ENCODE peak calls at places on chromosomes 2 and 18, in nine cellular contexts. U is fibroblast of the aortic adventitia, E is endothelial cell, G is neural progenitor cell, J is neural crest cell, D is GM06990, K is fibroblast of mammary gland, V is lung, W is cardiac fibroblast. X is an unnamed sample.

GRCh38 chr2:224966663-224967062 is 75.6 kb downstream of the DOCK10 start:
- DNase-seq in U (no peak), E (no peak), G (no peak), J (no peak), D (no peak), K (no peak), V (no peak), W (no peak), X (no peak)

GRCh38 chr2:54577035-54577434 is 120.9 kb downstream of the SPTBN1 start:
- DNase-seq in U (peak; percentile 24), E (no peak), G (no peak), J (no peak), D (no peak), K (no peak), V (no peak), W (no peak), X (no peak)

GRCh38 chr2:196702641-196703040 is 63.1 kb downstream of the CCDC150 start:
- DNase-seq in U (peak; percentile 91), E (no peak), G (no peak), J (no peak), D (no peak), K (peak; percentile 93), V (no peak), W (peak; percentile 71), X (no peak)

GRCh38 chr2:135745545-135745944 is 3.9 kb downstream of the UBXN4 start:
- DNase-seq in U (peak; percentile 51), E (no peak), G (no peak), J (no peak), D (no peak), K (peak; percentile 76), V (no peak), W (peak; percentile 77), X (no peak)

GRCh38 chr2:134668821-134669220 is 50.0 kb downstream of the TMEM163 start:
- DNase-seq in U (no peak), E (no peak), G (no peak), J (no peak), D (no peak), K (no peak), V (peak; percentile 52), W (no peak), X (no peak)

GRCh38 chr18:45687617-45688016 is 36.4 kb upstream of the SLC14A1 start:
- DNase-seq in U (no peak), E (no peak), G (no peak), J (no peak), D (peak; percentile 60), K (no peak), V (no peak), W (no peak), X (no peak)

GRCh38 chr2:158128168-158128973 is 26.7 kb downstream of the UPP2 start:
- DNase-seq in U (no peak), E (no peak), G (no peak), J (no peak), D (no peak), K (no peak), V (no peak), W (no peak), X (no peak)

GRCh38 chr2:70514612-70515055 is 39.0 kb downstream of the TGFA start:
- DNase-seq in U (no peak), E (no peak), G (no peak), J (no peak), D (no peak), K (no peak), V (peak; percentile 80), W (no peak), X (no peak)

GRCh38 chr2:24722141-24722790 is 70.9 kb downstream of the PTRHD1 start:
- DNase-seq in U (no peak), E (no peak), G (no peak), J (no peak), D (no peak), K (no peak), V (no peak), W (peak; percentile 34), X (no peak)

GRCh38 chr2:211598238-211598637 is 940.4 kb downstream of the ERBB4 start:
- DNase-seq in U (no peak), E (no peak), G (no peak), J (no peak), D (no peak), K (peak; percentile 3), V (no peak), W (peak; percentile 9), X (no peak)

GRCh38 chr2:109046925-109047508 is 58.0 kb upstream of the EDAR start:
- DNase-seq in U (no peak), E (no peak), G (no peak), J (no peak), D (peak; percentile 36), K (no peak), V (no peak), W (no peak), X (no peak)

GRCh38 chr18:47658498-47658897 is 272.0 kb downstream of the SMAD2 start:
- DNase-seq in U (no peak), E (no peak), G (no peak), J (no peak), D (no peak), K (no peak), V (no peak), W (no peak), X (no peak)
- TF ChIP-seq CTCF in U (no peak), E (no peak), G (peak; percentile 14), J (no peak), D (peak; percentile 12), K (no peak), V (no peak), W (no peak), X (no peak)

GRCh38 chr2:33365264-33365663 is 111.2 kb upstream of the RASGRP3 start:
- DNase-seq in U (no peak), E (no peak), G (no peak), J (no peak), D (no peak), K (no peak), V (no peak), W (no peak), X (no peak)

GRCh38 chr2:33363599-33364300 is 112.7 kb upstream of the RASGRP3 start:
- DNase-seq in U (no peak), E (no peak), G (no peak), J (no peak), D (no peak), K (peak; percentile 63), V (no peak), W (peak; percentile 92), X (no peak)

GRCh38 chr2:33370886-33371285 is 105.6 kb upstream of the RASGRP3 start:
- DNase-seq in U (no peak), E (no peak), G (no peak), J (no peak), D (no peak), K (peak; percentile 51), V (no peak), W (no peak), X (no peak)

GRCh38 chr2:33371304-33372090 is 105.0 kb upstream of the RASGRP3 start:
- DNase-seq in U (no peak), E (no peak), G (no peak), J (no peak), D (no peak), K (no peak), V (no peak), W (no peak), X (no peak)

GRCh38 chr2:33366473-33366872 is 110.0 kb upstream of the RASGRP3 start:
- DNase-seq in U (no peak), E (no peak), G (no peak), J (no peak), D (no peak), K (peak; percentile 25), V (no peak), W (no peak), X (no peak)
- TF ChIP-seq CTCF in U (no peak), E (no peak), G (no peak), J (no peak), D (no peak), K (no peak), V (no peak), W (no peak), X (no peak)

DNA sequence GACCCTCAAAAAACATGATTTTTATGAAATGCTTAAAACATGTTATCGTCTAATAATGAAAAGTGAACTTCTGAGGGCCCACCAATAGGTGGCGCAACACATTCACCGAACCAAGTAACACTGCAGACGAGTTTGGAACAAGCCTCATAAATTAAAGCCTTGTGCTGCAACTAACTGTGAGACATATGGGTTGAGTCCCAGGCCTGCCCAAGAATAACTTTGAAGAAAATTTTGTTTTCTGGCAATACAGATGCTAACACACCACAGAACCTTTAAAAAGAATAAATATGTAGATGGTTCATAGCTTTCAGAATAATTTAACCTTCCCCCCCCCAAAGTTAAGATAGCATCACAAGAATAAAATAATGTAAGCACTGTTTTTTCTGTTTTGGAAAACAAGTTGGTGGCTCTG is 285.9 kb downstream of the RNF144A start:
- DNase-seq in U (peak; percentile 76), E (peak; percentile 63), G (peak; percentile 71), J (peak; percentile 66), D (peak; percentile 9), K (peak; percentile 68), V (peak; percentile 38), W (peak; percentile 65), X (no peak)
- TF ChIP-seq CTCF in U (peak; percentile 93), E (peak; percentile 99), G (peak; percentile 100), J (peak; percentile 97), D (peak; percentile 80), K (peak; percentile 96), V (peak; percentile 69), W (peak; percentile 84), X (peak; percentile 88)

GRCh38 chr2:169109502-169110409 is 40.4 kb downstream of the DHRS9 start:
- DNase-seq in U (peak; percentile 82), E (peak; percentile 83), G (peak; percentile 91), J (peak; percentile 83), D (peak; percentile 27), K (peak; percentile 73), V (peak; percentile 82), W (peak; percentile 90), X (peak; percentile 37)
- TF ChIP-seq CTCF in U (peak; percentile 84), E (peak; percentile 87), G (peak; percentile 97), J (peak; percentile 96), D (peak; percentile 90), K (peak; percentile 83), V (peak; percentile 80), W (peak; percentile 87), X (peak; percentile 94)

DNA sequence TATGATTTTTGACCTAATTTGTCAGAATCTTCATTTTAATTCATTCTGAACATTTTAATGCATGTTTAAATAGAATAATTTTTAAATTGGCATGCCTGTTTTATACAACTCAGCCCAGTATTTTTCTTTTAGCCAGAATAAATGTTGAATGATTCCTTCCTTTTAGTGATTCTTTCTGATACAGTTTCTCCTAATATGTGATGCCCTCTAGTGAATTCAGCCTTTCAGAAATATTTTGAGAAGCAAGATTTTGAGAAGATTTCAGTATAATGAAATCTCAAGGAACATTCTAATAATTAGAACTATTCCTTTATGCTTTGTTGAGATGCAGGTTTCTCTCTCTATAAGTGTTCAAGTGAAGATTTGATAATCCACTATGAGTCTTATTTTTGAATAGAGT is 28.5 kb downstream of the LCLAT1 start:
- DNase-seq in U (peak; percentile 43), E (no peak), G (no peak), J (no peak), D (no peak), K (no peak), V (no peak), W (no peak), X (no peak)
- TF ChIP-seq CTCF in U (peak; percentile 35), E (no peak), G (no peak), J (no peak), D (no peak), K (no peak), V (no peak), W (no peak), X (no peak)